ENCODE peak calls at places on chromosomes 12 and 14, in ten cellular contexts. E, J, S, O, M, Q, V, N, W and Y are unnamed samples.

GRCh38 chr12:132359971-132360370 is 30.6 kb upstream of the GALNT9 start:
- DNase-seq in S (no peak), M (no peak), W (no peak), J (no peak), E (no peak), N (no peak), Q (no peak), O (no peak), V (no peak), Y (no peak)

GRCh38 chr14:58699656-58700055 is 61.9 kb downstream of the DACT1 start:
- DNase-seq in Q (no peak), S (no peak), E (no peak), J (no peak), V (no peak), N (no peak), M (no peak), W (no peak), O (no peak), Y (no peak)

GRCh38 chr14:74863274-74863673 is 12.7 kb downstream of the PROX2 start:
- DNase-seq in E (no peak), N (no peak), M (peak), Q (no peak), S (no peak), W (no peak), J (no peak), O (no peak), V (no peak), Y (no peak)

GRCh38 chr14:105075364-105076295 is 10.4 kb upstream of the GPR132 start:
- DNase-seq in S (no peak), W (no peak), V (no peak), E (no peak), O (no peak), M (peak), N (peak), J (no peak), Q (peak), Y (no peak)

GRCh38 chr12:50218386-50218785 is 51.2 kb upstream of the CERS5 start:
- DNase-seq in Q (no peak), W (no peak), J (no peak), O (no peak), V (peak), M (no peak), E (no peak), N (no peak), S (no peak), Y (no peak)

GRCh38 chr12:11779286-11779685 is 129.8 kb downstream of the ETV6 start:
- DNase-seq in M (no peak), W (no peak), Q (no peak), S (no peak), O (no peak), E (no peak), V (no peak), J (no peak), N (no peak), Y (no peak)

GRCh38 chr12:121132601-121133481 is at the start of gene P2RX7:
- DNase-seq in J (no peak), E (peak), W (peak), S (peak), V (peak), O (no peak), Q (peak), N (peak), M (peak), Y (peak)

GRCh38 chr12:92096346-92097136 is 49.1 kb downstream of the BTG1 start:
- DNase-seq in J (no peak), V (no peak), S (no peak), M (no peak), E (no peak), Q (no peak), N (no peak), O (no peak), W (no peak), Y (no peak)

GRCh38 chr12:89661706-89662330 is 46.8 kb downstream of the ATP2B1 start:
- DNase-seq in Q (no peak), N (peak), W (no peak), O (no peak), M (no peak), V (no peak), S (no peak), J (no peak), E (no peak), Y (peak)

GRCh38 chr12:50533203-50533584 is 28.4 kb downstream of the DIP2B start:
- DNase-seq in M (no peak), E (no peak), O (no peak), Q (no peak), J (no peak), V (no peak), N (no peak), S (no peak), W (no peak), Y (no peak)

GRCh38 chr14:104942586-104942985 is 17.9 kb downstream of the PLD4 start:
- DNase-seq in E (no peak), N (no peak), V (no peak), M (no peak), S (no peak), Q (no peak), O (no peak), W (no peak), J (no peak), Y (no peak)

GRCh38 chr12:11651377-11651776 is 1.9 kb downstream of the ETV6 start:
- DNase-seq in O (no peak), Q (no peak), J (no peak), M (no peak), N (no peak), W (no peak), V (no peak), S (no peak), E (no peak), Y (peak)